ENCODE peak calls at places on chromosomes 2 and 18, in seven cellular contexts. E, G, Z, P, Y, D and H are unnamed samples.

GRCh38 chr18:58297198-58297597 is 253.2 kb downstream of the NEDD4L start:
- DNase-seq in E (no peak), G (peak), Z (peak), P (no peak), Y (no peak), D (no peak), H (peak)

GRCh38 chr2:188963738-188964137 is 10.4 kb upstream of the COL3A1 start:
- DNase-seq in E (no peak), G (no peak), Z (no peak), P (no peak), Y (no peak), D (no peak), H (no peak)

GRCh38 chr2:109299466-109299865 is 170.5 kb downstream of the SH3RF3 start:
- DNase-seq in E (no peak), G (no peak), Z (no peak), P (no peak), Y (no peak), D (no peak), H (no peak)

GRCh38 chr18:74242451-74243096 is 49.2 kb downstream of the CYB5A start:
- DNase-seq in E (peak), G (no peak), Z (no peak), P (no peak), Y (no peak), D (no peak), H (no peak)

GRCh38 chr2:143128681-143129580 is at the start of gene ARHGAP15:
- DNase-seq in E (no peak), G (no peak), Z (peak), P (no peak), Y (no peak), D (no peak), H (no peak)

GRCh38 chr2:71456617-71457016 is 3.3 kb downstream of the DYSF start:
- DNase-seq in E (no peak), G (no peak), Z (peak), P (no peak), Y (no peak), D (no peak), H (no peak)

GRCh38 chr2:150700731-150701130 is 213.3 kb upstream of the RND3 start:
- DNase-seq in E (no peak), G (no peak), Z (no peak), P (no peak), Y (no peak), D (no peak), H (no peak)

GRCh38 chr2:74876081-74876886 is 42.4 kb downstream of the HK2 start:
- DNase-seq in E (peak), G (peak), Z (peak), P (no peak), Y (peak), D (no peak), H (peak)

GRCh38 chr2:109513749-109514588 is 99.8 kb downstream of the SEPTIN10 start:
- DNase-seq in E (no peak), G (peak), Z (peak), P (peak), Y (no peak), D (no peak), H (peak)

GRCh38 chr18:48920408-48921038 is 30.2 kb downstream of the SMAD7 start:
- DNase-seq in E (no peak), G (no peak), Z (no peak), P (peak), Y (no peak), D (no peak), H (no peak)

GRCh38 chr2:205369813-205370212 is 312.5 kb upstream of the NRP2 start:
- DNase-seq in E (no peak), G (no peak), Z (no peak), P (no peak), Y (no peak), D (no peak), H (no peak)

GRCh38 chr2:72036173-72036545 is 111.5 kb downstream of the CYP26B1 start:
- DNase-seq in E (no peak), G (no peak), Z (no peak), P (no peak), Y (no peak), D (no peak), H (no peak)

GRCh38 chr2:234032301-234032856 is 18.1 kb upstream of the SPP2 start:
- DNase-seq in E (no peak), G (peak), Z (peak), P (no peak), Y (no peak), D (no peak), H (peak)

GRCh38 chr2:232363784-232364615 is 14.6 kb upstream of the ALPP start:
- DNase-seq in E (no peak), G (no peak), Z (peak), P (no peak), Y (no peak), D (no peak), H (no peak)

GRCh38 chr18:49044898-49045297 is 94.1 kb upstream of the SMAD7 start:
- DNase-seq in E (no peak), G (no peak), Z (no peak), P (no peak), Y (no peak), D (no peak), H (no peak)

GRCh38 chr2:216942016-216942415 is 82.2 kb upstream of the TNP1 start:
- DNase-seq in E (no peak), G (no peak), Z (peak), P (no peak), Y (no peak), D (no peak), H (no peak)

GRCh38 chr2:128770143-128771080 is 451.7 kb upstream of the HS6ST1 start:
- DNase-seq in E (no peak), G (no peak), Z (no peak), P (peak), Y (no peak), D (no peak), H (no peak)

GRCh38 chr2:106104332-106105062 is 89.6 kb downstream of the UXS1 start:
- DNase-seq in E (peak), G (peak), Z (peak), P (no peak), Y (peak), D (peak), H (peak)

GRCh38 chr18:72848534-72849237 is 19.1 kb downstream of the NETO1 start:
- DNase-seq in E (no peak), G (peak), Z (peak), P (no peak), Y (no peak), D (no peak), H (no peak)

GRCh38 chr2:24228470-24228869 is 53.6 kb downstream of the FAM228A start:
- DNase-seq in E (peak), G (no peak), Z (no peak), P (no peak), Y (no peak), D (no peak), H (no peak)

GRCh38 chr2:52613064-52613463 is 1154.5 kb upstream of the CHAC2 start:
- DNase-seq in E (peak), G (no peak), Z (no peak), P (no peak), Y (peak), D (no peak), H (no peak)

GRCh38 chr18:9428862-9429661 is 46.3 kb upstream of the RALBP1 start:
- DNase-seq in E (no peak), G (no peak), Z (no peak), P (no peak), Y (no peak), D (no peak), H (no peak)

GRCh38 chr18:35611518-35611917 is 30.0 kb downstream of the GALNT1 start:
- DNase-seq in E (no peak), G (peak), Z (no peak), P (no peak), Y (no peak), D (no peak), H (no peak)

GRCh38 chr2:117299451-117299850 is 515.0 kb upstream of the DDX18 start:
- DNase-seq in E (no peak), G (no peak), Z (no peak), P (no peak), Y (no peak), D (no peak), H (no peak)

GRCh38 chr2:8528863-8529262 is 153.0 kb upstream of the ID2 start:
- DNase-seq in E (no peak), G (no peak), Z (no peak), P (no peak), Y (no peak), D (no peak), H (no peak)

GRCh38 chr18:55910328-55910727 is 322.3 kb upstream of the TCF4 start:
- DNase-seq in E (no peak), G (no peak), Z (no peak), P (no peak), Y (no peak), D (no peak), H (no peak)

GRCh38 chr18:313931-314330 is 46.1 kb upstream of the THOC1 start:
- DNase-seq in E (no peak), G (no peak), Z (no peak), P (no peak), Y (no peak), D (no peak), H (no peak)

GRCh38 chr2:68643011-68643873 is at the start of gene PROKR1:
- DNase-seq in E (peak), G (peak), Z (peak), P (no peak), Y (peak), D (peak), H (peak)

GRCh38 chr2:221229097-221229496 is 343.0 kb downstream of the EPHA4 start:
- DNase-seq in E (no peak), G (no peak), Z (no peak), P (no peak), Y (no peak), D (no peak), H (no peak)

GRCh38 chr18:68662779-68663178 is 52.1 kb downstream of the TMX3 start:
- DNase-seq in E (no peak), G (peak), Z (peak), P (no peak), Y (no peak), D (no peak), H (peak)

GRCh38 chr2:201451330-201452057 is at the start of the genes STRADB and TRAK2:
- DNase-seq in E (peak), G (peak), Z (peak), P (peak), Y (peak), D (peak), H (peak)

GRCh38 chr2:105757361-105757933 is 12.7 kb downstream of the NCK2 start:
- DNase-seq in E (no peak), G (no peak), Z (no peak), P (no peak), Y (no peak), D (no peak), H (no peak)